ENCODE peak calls at places on chromosomes 1 and 21, in six cellular contexts. One of them, this sample, is unnamed.
A peak's percentile ranks its signal among the peaks of the same experiment; 100 is the strongest.

GRCh38 chr1:185050823-185051451 is 5.6 kb downstream of the RNF2 start:
- DNase-seq in activated naive CD8-positive, alpha-beta T cell treated with anti-CD3 and anti-CD28 coated beads, Interleukin-2, amount 50 U/mL, for 16 hours: no peak
- DNase-seq in myocyte: no peak
- DNase-seq in cardiac muscle cell: peak; percentile 24
- DNase-seq in mucosa of gallbladder: no peak
- DNase-seq in astrocyte of the spinal cord: no peak
- DNase-seq in this sample: no peak

GRCh38 chr1:2039251-2039650 is 11.0 kb upstream of the PRKCZ start:
- DNase-seq in activated naive CD8-positive, alpha-beta T cell treated with anti-CD3 and anti-CD28 coated beads, Interleukin-2, amount 50 U/mL, for 16 hours: no peak
- DNase-seq in myocyte: no peak
- DNase-seq in cardiac muscle cell: no peak
- DNase-seq in mucosa of gallbladder: no peak
- DNase-seq in astrocyte of the spinal cord: no peak
- DNase-seq in this sample: no peak

GRCh38 chr1:197184190-197184589 is 37.7 kb upstream of the ASPM start:
- DNase-seq in activated naive CD8-positive, alpha-beta T cell treated with anti-CD3 and anti-CD28 coated beads, Interleukin-2, amount 50 U/mL, for 16 hours: no peak
- DNase-seq in myocyte: peak; percentile 14
- DNase-seq in cardiac muscle cell: no peak
- DNase-seq in mucosa of gallbladder: no peak
- DNase-seq in astrocyte of the spinal cord: no peak
- DNase-seq in this sample: no peak

GRCh38 chr1:10903826-10904225 is 107.4 kb upstream of the CASZ1 start:
- DNase-seq in activated naive CD8-positive, alpha-beta T cell treated with anti-CD3 and anti-CD28 coated beads, Interleukin-2, amount 50 U/mL, for 16 hours: no peak
- DNase-seq in myocyte: no peak
- DNase-seq in cardiac muscle cell: no peak
- DNase-seq in mucosa of gallbladder: no peak
- DNase-seq in astrocyte of the spinal cord: no peak
- DNase-seq in this sample: no peak

GRCh38 chr21:35026617-35027557 is 22.2 kb downstream of the RUNX1 start:
- DNase-seq in activated naive CD8-positive, alpha-beta T cell treated with anti-CD3 and anti-CD28 coated beads, Interleukin-2, amount 50 U/mL, for 16 hours: peak; percentile 32
- DNase-seq in myocyte: no peak
- DNase-seq in cardiac muscle cell: peak; percentile 34
- DNase-seq in mucosa of gallbladder: peak; percentile 72
- DNase-seq in astrocyte of the spinal cord: peak; percentile 66
- DNase-seq in this sample: no peak

GRCh38 chr1:157086299-157086698 is 13.3 kb downstream of the ETV3L start:
- DNase-seq in activated naive CD8-positive, alpha-beta T cell treated with anti-CD3 and anti-CD28 coated beads, Interleukin-2, amount 50 U/mL, for 16 hours: no peak
- DNase-seq in myocyte: no peak
- DNase-seq in cardiac muscle cell: no peak
- DNase-seq in mucosa of gallbladder: no peak
- DNase-seq in astrocyte of the spinal cord: no peak
- DNase-seq in this sample: no peak

GRCh38 chr21:15005391-15005790 is 59.4 kb downstream of the NRIP1 start:
- DNase-seq in activated naive CD8-positive, alpha-beta T cell treated with anti-CD3 and anti-CD28 coated beads, Interleukin-2, amount 50 U/mL, for 16 hours: no peak
- DNase-seq in myocyte: no peak
- DNase-seq in cardiac muscle cell: peak; percentile 44
- DNase-seq in mucosa of gallbladder: no peak
- DNase-seq in astrocyte of the spinal cord: peak; percentile 45
- DNase-seq in this sample: no peak

GRCh38 chr1:8858888-8859706 is 19.4 kb downstream of the ENO1 start:
- DNase-seq in activated naive CD8-positive, alpha-beta T cell treated with anti-CD3 and anti-CD28 coated beads, Interleukin-2, amount 50 U/mL, for 16 hours: no peak
- DNase-seq in myocyte: no peak
- DNase-seq in cardiac muscle cell: peak; percentile 60
- DNase-seq in mucosa of gallbladder: peak; percentile 50
- DNase-seq in astrocyte of the spinal cord: peak; percentile 75
- DNase-seq in this sample: peak; percentile 45

GRCh38 chr1:77847621-77848080 is 40.8 kb upstream of the NEXN start:
- DNase-seq in activated naive CD8-positive, alpha-beta T cell treated with anti-CD3 and anti-CD28 coated beads, Interleukin-2, amount 50 U/mL, for 16 hours: peak; percentile 25
- DNase-seq in myocyte: no peak
- DNase-seq in cardiac muscle cell: no peak
- DNase-seq in mucosa of gallbladder: no peak
- DNase-seq in astrocyte of the spinal cord: no peak
- DNase-seq in this sample: no peak

GRCh38 chr1:25485536-25486235 is 55.0 kb downstream of the MACO1 start:
- DNase-seq in activated naive CD8-positive, alpha-beta T cell treated with anti-CD3 and anti-CD28 coated beads, Interleukin-2, amount 50 U/mL, for 16 hours: no peak
- DNase-seq in myocyte: no peak
- DNase-seq in cardiac muscle cell: no peak
- DNase-seq in mucosa of gallbladder: no peak
- DNase-seq in astrocyte of the spinal cord: no peak
- DNase-seq in this sample: no peak

GRCh38 chr1:19814244-19814661 is 830 bp downstream of the RNF186 start:
- DNase-seq in activated naive CD8-positive, alpha-beta T cell treated with anti-CD3 and anti-CD28 coated beads, Interleukin-2, amount 50 U/mL, for 16 hours: no peak
- DNase-seq in myocyte: peak; percentile 18
- DNase-seq in cardiac muscle cell: no peak
- DNase-seq in mucosa of gallbladder: no peak
- DNase-seq in astrocyte of the spinal cord: no peak
- DNase-seq in this sample: no peak

GRCh38 chr1:240284656-240285427 is 193.2 kb downstream of the FMN2 start:
- DNase-seq in activated naive CD8-positive, alpha-beta T cell treated with anti-CD3 and anti-CD28 coated beads, Interleukin-2, amount 50 U/mL, for 16 hours: no peak
- DNase-seq in myocyte: no peak
- DNase-seq in cardiac muscle cell: no peak
- DNase-seq in mucosa of gallbladder: no peak
- DNase-seq in astrocyte of the spinal cord: no peak
- DNase-seq in this sample: no peak

GRCh38 chr1:233584376-233584775 is 29.5 kb upstream of the KCNK1 start:
- DNase-seq in activated naive CD8-positive, alpha-beta T cell treated with anti-CD3 and anti-CD28 coated beads, Interleukin-2, amount 50 U/mL, for 16 hours: no peak
- DNase-seq in myocyte: no peak
- DNase-seq in cardiac muscle cell: no peak
- DNase-seq in mucosa of gallbladder: no peak
- DNase-seq in astrocyte of the spinal cord: no peak
- DNase-seq in this sample: no peak

GRCh38 chr1:213728593-213729536 is 258.9 kb upstream of the PROX1 start:
- DNase-seq in activated naive CD8-positive, alpha-beta T cell treated with anti-CD3 and anti-CD28 coated beads, Interleukin-2, amount 50 U/mL, for 16 hours: no peak
- DNase-seq in myocyte: no peak
- DNase-seq in cardiac muscle cell: no peak
- DNase-seq in mucosa of gallbladder: no peak
- DNase-seq in astrocyte of the spinal cord: no peak
- DNase-seq in this sample: no peak

GRCh38 chr21:31397515-31397926 is 53.5 kb upstream of the TIAM1 start:
- DNase-seq in activated naive CD8-positive, alpha-beta T cell treated with anti-CD3 and anti-CD28 coated beads, Interleukin-2, amount 50 U/mL, for 16 hours: no peak
- DNase-seq in myocyte: peak; percentile 0
- DNase-seq in cardiac muscle cell: no peak
- DNase-seq in mucosa of gallbladder: no peak
- DNase-seq in astrocyte of the spinal cord: no peak
- DNase-seq in this sample: peak; percentile 47

GRCh38 chr1:30715886-30716285 is 7.5 kb downstream of the MATN1 start:
- DNase-seq in activated naive CD8-positive, alpha-beta T cell treated with anti-CD3 and anti-CD28 coated beads, Interleukin-2, amount 50 U/mL, for 16 hours: no peak
- DNase-seq in myocyte: no peak
- DNase-seq in cardiac muscle cell: no peak
- DNase-seq in mucosa of gallbladder: no peak
- DNase-seq in astrocyte of the spinal cord: no peak
- DNase-seq in this sample: no peak

GRCh38 chr1:204128964-204129896 is 22.6 kb downstream of the ETNK2 start:
- DNase-seq in activated naive CD8-positive, alpha-beta T cell treated with anti-CD3 and anti-CD28 coated beads, Interleukin-2, amount 50 U/mL, for 16 hours: peak; percentile 7
- DNase-seq in myocyte: peak; percentile 58
- DNase-seq in cardiac muscle cell: peak; percentile 81
- DNase-seq in mucosa of gallbladder: peak; percentile 61
- DNase-seq in astrocyte of the spinal cord: peak; percentile 55
- DNase-seq in this sample: peak; percentile 61

GRCh38 chr1:212488436-212489283 is 55.9 kb downstream of the NENF start:
- DNase-seq in activated naive CD8-positive, alpha-beta T cell treated with anti-CD3 and anti-CD28 coated beads, Interleukin-2, amount 50 U/mL, for 16 hours: no peak
- DNase-seq in myocyte: peak; percentile 51
- DNase-seq in cardiac muscle cell: no peak
- DNase-seq in mucosa of gallbladder: peak; percentile 65
- DNase-seq in astrocyte of the spinal cord: peak; percentile 72
- DNase-seq in this sample: no peak

GRCh38 chr1:221858758-221859157 is 116.9 kb upstream of the DUSP10 start:
- DNase-seq in activated naive CD8-positive, alpha-beta T cell treated with anti-CD3 and anti-CD28 coated beads, Interleukin-2, amount 50 U/mL, for 16 hours: no peak
- DNase-seq in myocyte: peak; percentile 61
- DNase-seq in cardiac muscle cell: no peak
- DNase-seq in mucosa of gallbladder: no peak
- DNase-seq in astrocyte of the spinal cord: peak; percentile 80
- DNase-seq in this sample: no peak

GRCh38 chr1:16166117-16166516 is 10.2 kb upstream of the EPHA2 start:
- DNase-seq in activated naive CD8-positive, alpha-beta T cell treated with anti-CD3 and anti-CD28 coated beads, Interleukin-2, amount 50 U/mL, for 16 hours: no peak
- DNase-seq in myocyte: no peak
- DNase-seq in cardiac muscle cell: no peak
- DNase-seq in mucosa of gallbladder: no peak
- DNase-seq in astrocyte of the spinal cord: no peak
- DNase-seq in this sample: no peak

GRCh38 chr1:197799271-197799670 is 24.0 kb upstream of the DENND1B start:
- DNase-seq in activated naive CD8-positive, alpha-beta T cell treated with anti-CD3 and anti-CD28 coated beads, Interleukin-2, amount 50 U/mL, for 16 hours: no peak
- DNase-seq in myocyte: peak; percentile 57
- DNase-seq in cardiac muscle cell: no peak
- DNase-seq in mucosa of gallbladder: no peak
- DNase-seq in astrocyte of the spinal cord: peak; percentile 84
- DNase-seq in this sample: no peak

GRCh38 chr21:41231060-41231459 is 63.1 kb downstream of the BACE2 start:
- DNase-seq in activated naive CD8-positive, alpha-beta T cell treated with anti-CD3 and anti-CD28 coated beads, Interleukin-2, amount 50 U/mL, for 16 hours: no peak
- DNase-seq in myocyte: no peak
- DNase-seq in cardiac muscle cell: no peak
- DNase-seq in mucosa of gallbladder: no peak
- DNase-seq in astrocyte of the spinal cord: no peak
- DNase-seq in this sample: no peak

GRCh38 chr1:10626011-10626731 is 151.4 kb downstream of the PEX14 start:
- DNase-seq in activated naive CD8-positive, alpha-beta T cell treated with anti-CD3 and anti-CD28 coated beads, Interleukin-2, amount 50 U/mL, for 16 hours: no peak
- DNase-seq in myocyte: no peak
- DNase-seq in cardiac muscle cell: no peak
- DNase-seq in mucosa of gallbladder: no peak
- DNase-seq in astrocyte of the spinal cord: no peak
- DNase-seq in this sample: no peak

GRCh38 chr1:169586067-169586394 is 250 bp downstream of the F5 start:
- DNase-seq in activated naive CD8-positive, alpha-beta T cell treated with anti-CD3 and anti-CD28 coated beads, Interleukin-2, amount 50 U/mL, for 16 hours: no peak
- DNase-seq in myocyte: no peak
- DNase-seq in cardiac muscle cell: no peak
- DNase-seq in mucosa of gallbladder: no peak
- DNase-seq in astrocyte of the spinal cord: no peak
- DNase-seq in this sample: no peak

GRCh38 chr1:220732621-220733020 is 15.5 kb upstream of the MTARC2 start:
- DNase-seq in activated naive CD8-positive, alpha-beta T cell treated with anti-CD3 and anti-CD28 coated beads, Interleukin-2, amount 50 U/mL, for 16 hours: no peak
- DNase-seq in myocyte: no peak
- DNase-seq in cardiac muscle cell: no peak
- DNase-seq in mucosa of gallbladder: no peak
- DNase-seq in astrocyte of the spinal cord: no peak
- DNase-seq in this sample: no peak

GRCh38 chr1:225811622-225812487 is 1.9 kb downstream of the EPHX1 start:
- DNase-seq in activated naive CD8-positive, alpha-beta T cell treated with anti-CD3 and anti-CD28 coated beads, Interleukin-2, amount 50 U/mL, for 16 hours: no peak
- DNase-seq in myocyte: peak; percentile 77
- DNase-seq in cardiac muscle cell: peak; percentile 23
- DNase-seq in mucosa of gallbladder: no peak
- DNase-seq in astrocyte of the spinal cord: no peak
- DNase-seq in this sample: no peak

This sample was measured in SK-N-DZ.